ENCODE peak calls at places on chromosomes 13 and 19, in ten cellular contexts. One of them, this sample, is unnamed.

GRCh38 chr13:101917833-101918755 is 465.6 kb downstream of the ITGBL1 start:
- DNase-seq in hippocampal formation: no peak
- DNase-seq in neural progenitor cell: peak
- DNase-seq in osteoblast: peak
- DNase-seq in AG08395: no peak
- DNase-seq in GM23338: peak
- DNase-seq in H9: peak
- DNase-seq in activated CD4-positive, CD25-positive, alpha-beta regulatory T cell: no peak
- DNase-seq in activated T-cell treated with anti-CD3 and anti-CD28 coated beads, Interleukin-2, amount 50 U/mL, for 72 hours: no peak
- DNase-seq in cardiac fibroblast: no peak
- DNase-seq in this sample: no peak

GRCh38 chr19:41811981-41812380 is 15.6 kb downstream of the CEACAM3 start:
- DNase-seq in GM23338: no peak
- DNase-seq in AG08395: no peak
- DNase-seq in hippocampal formation: no peak
- DNase-seq in activated CD4-positive, CD25-positive, alpha-beta regulatory T cell: no peak
- DNase-seq in H9: no peak
- DNase-seq in neural progenitor cell: no peak
- DNase-seq in cardiac fibroblast: no peak
- DNase-seq in osteoblast: no peak
- DNase-seq in activated T-cell treated with anti-CD3 and anti-CD28 coated beads, Interleukin-2, amount 50 U/mL, for 72 hours: no peak
- DNase-seq in this sample: no peak

GRCh38 chr19:42253245-42254082 is 1.5 kb downstream of the ERF start:
- DNase-seq in activated CD4-positive, CD25-positive, alpha-beta regulatory T cell: peak
- DNase-seq in AG08395: peak
- DNase-seq in osteoblast: peak
- DNase-seq in H9: peak
- DNase-seq in hippocampal formation: peak
- DNase-seq in activated T-cell treated with anti-CD3 and anti-CD28 coated beads, Interleukin-2, amount 50 U/mL, for 72 hours: peak
- DNase-seq in GM23338: peak
- DNase-seq in neural progenitor cell: peak
- DNase-seq in cardiac fibroblast: no peak
- DNase-seq in this sample: peak

GRCh38 chr13:44749906-44750305 is 173.8 kb upstream of the TSC22D1 start:
- DNase-seq in GM23338: no peak
- DNase-seq in activated CD4-positive, CD25-positive, alpha-beta regulatory T cell: no peak
- DNase-seq in AG08395: no peak
- DNase-seq in neural progenitor cell: no peak
- DNase-seq in osteoblast: no peak
- DNase-seq in activated T-cell treated with anti-CD3 and anti-CD28 coated beads, Interleukin-2, amount 50 U/mL, for 72 hours: no peak
- DNase-seq in hippocampal formation: no peak
- DNase-seq in cardiac fibroblast: no peak
- DNase-seq in H9: no peak
- DNase-seq in this sample: no peak

GRCh38 chr19:21256722-21257121 is 72.5 kb downstream of the ZNF708 start:
- DNase-seq in neural progenitor cell: peak
- DNase-seq in activated CD4-positive, CD25-positive, alpha-beta regulatory T cell: no peak
- DNase-seq in hippocampal formation: no peak
- DNase-seq in osteoblast: no peak
- DNase-seq in activated T-cell treated with anti-CD3 and anti-CD28 coated beads, Interleukin-2, amount 50 U/mL, for 72 hours: no peak
- DNase-seq in H9: no peak
- DNase-seq in cardiac fibroblast: peak
- DNase-seq in GM23338: peak
- DNase-seq in AG08395: peak
- DNase-seq in this sample: no peak

GRCh38 chr19:18603255-18603957 is 3.2 kb downstream of the CRLF1 start:
- DNase-seq in AG08395: peak
- DNase-seq in activated CD4-positive, CD25-positive, alpha-beta regulatory T cell: no peak
- DNase-seq in GM23338: peak
- DNase-seq in neural progenitor cell: peak
- DNase-seq in osteoblast: peak
- DNase-seq in H9: peak
- DNase-seq in cardiac fibroblast: peak
- DNase-seq in activated T-cell treated with anti-CD3 and anti-CD28 coated beads, Interleukin-2, amount 50 U/mL, for 72 hours: peak
- DNase-seq in hippocampal formation: no peak
- DNase-seq in this sample: no peak

GRCh38 chr13:29508130-29508873 is 87.2 kb downstream of the SLC7A1 start:
- DNase-seq in AG08395: peak
- DNase-seq in GM23338: peak
- DNase-seq in activated T-cell treated with anti-CD3 and anti-CD28 coated beads, Interleukin-2, amount 50 U/mL, for 72 hours: peak
- DNase-seq in osteoblast: peak
- DNase-seq in hippocampal formation: peak
- DNase-seq in activated CD4-positive, CD25-positive, alpha-beta regulatory T cell: peak
- DNase-seq in cardiac fibroblast: peak
- DNase-seq in H9: peak
- DNase-seq in neural progenitor cell: peak
- DNase-seq in this sample: no peak

GRCh38 chr13:45674908-45675307 is 27.2 kb upstream of the CBY2 start:
- DNase-seq in GM23338: peak
- DNase-seq in neural progenitor cell: peak
- DNase-seq in osteoblast: peak
- DNase-seq in AG08395: peak
- DNase-seq in activated CD4-positive, CD25-positive, alpha-beta regulatory T cell: no peak
- DNase-seq in activated T-cell treated with anti-CD3 and anti-CD28 coated beads, Interleukin-2, amount 50 U/mL, for 72 hours: no peak
- DNase-seq in cardiac fibroblast: peak
- DNase-seq in H9: no peak
- DNase-seq in hippocampal formation: no peak
- DNase-seq in this sample: no peak

This sample was measured in activated gamma-delta T cell.